ENCODE peak calls at places on chromosomes 11 and 22, in seven cellular contexts. One of them, this sample, is unnamed.

GRCh38 chr11:115129771-115130306 is 374.4 kb downstream of the CADM1 start:
- DNase-seq in coronary artery: no peak
- DNase-seq in Caco-2: no peak
- DNase-seq in uterus: no peak
- DNase-seq in D721Med: no peak
- DNase-seq in epithelial cell of esophagus: no peak
- DNase-seq in heart right ventricle: no peak
- DNase-seq in this sample: no peak

GRCh38 chr11:23765862-23766261 is 731.0 kb upstream of the LUZP2 start:
- DNase-seq in Caco-2: no peak
- DNase-seq in epithelial cell of esophagus: no peak
- DNase-seq in uterus: no peak
- DNase-seq in heart right ventricle: no peak
- DNase-seq in D721Med: no peak
- DNase-seq in coronary artery: no peak
- DNase-seq in this sample: peak

GRCh38 chr22:37630839-37631435 is 8.5 kb upstream of the SH3BP1 start:
- DNase-seq in coronary artery: no peak
- DNase-seq in heart right ventricle: no peak
- DNase-seq in Caco-2: peak
- DNase-seq in uterus: no peak
- DNase-seq in epithelial cell of esophagus: no peak
- DNase-seq in D721Med: no peak
- DNase-seq in this sample: no peak

GRCh38 chr22:29308791-29309262 is 2.4 kb downstream of the GAS2L1 start:
- DNase-seq in uterus: no peak
- DNase-seq in Caco-2: peak
- DNase-seq in heart right ventricle: no peak
- DNase-seq in epithelial cell of esophagus: peak
- DNase-seq in D721Med: no peak
- DNase-seq in coronary artery: peak
- DNase-seq in this sample: peak

GRCh38 chr11:13174090-13174489 is 103.5 kb upstream of the BMAL1 start:
- DNase-seq in heart right ventricle: no peak
- DNase-seq in epithelial cell of esophagus: no peak
- DNase-seq in coronary artery: no peak
- DNase-seq in Caco-2: no peak
- DNase-seq in uterus: no peak
- DNase-seq in D721Med: no peak
- DNase-seq in this sample: no peak

GRCh38 chr22:47189056-47189916 is 426.8 kb downstream of the TBC1D22A start:
- DNase-seq in coronary artery: peak
- DNase-seq in D721Med: no peak
- DNase-seq in Caco-2: peak
- DNase-seq in uterus: peak
- DNase-seq in epithelial cell of esophagus: no peak
- DNase-seq in heart right ventricle: no peak
- DNase-seq in this sample: no peak

GRCh38 chr11:12229450-12230229 is 119.2 kb downstream of the MICAL2 start:
- DNase-seq in coronary artery: no peak
- DNase-seq in D721Med: no peak
- DNase-seq in epithelial cell of esophagus: no peak
- DNase-seq in heart right ventricle: no peak
- DNase-seq in Caco-2: no peak
- DNase-seq in uterus: no peak
- DNase-seq in this sample: no peak

GRCh38 chr22:27283714-27284113 is 517.8 kb downstream of the MN1 start:
- DNase-seq in epithelial cell of esophagus: no peak
- DNase-seq in Caco-2: no peak
- DNase-seq in coronary artery: no peak
- DNase-seq in uterus: no peak
- DNase-seq in D721Med: no peak
- DNase-seq in heart right ventricle: no peak
- DNase-seq in this sample: no peak

GRCh38 chr22:39773976-39774539 is 119.5 kb downstream of the ENTHD1 start:
- DNase-seq in epithelial cell of esophagus: peak
- DNase-seq in coronary artery: no peak
- DNase-seq in heart right ventricle: no peak
- DNase-seq in D721Med: no peak
- DNase-seq in uterus: no peak
- DNase-seq in Caco-2: no peak
- DNase-seq in this sample: no peak

GRCh38 chr22:29039148-29039547 is 22.5 kb downstream of the C22orf31 start:
- DNase-seq in epithelial cell of esophagus: no peak
- DNase-seq in coronary artery: no peak
- DNase-seq in heart right ventricle: no peak
- DNase-seq in uterus: no peak
- DNase-seq in D721Med: no peak
- DNase-seq in Caco-2: peak
- DNase-seq in this sample: no peak

GRCh38 chr11:71116435-71117040 is 135.8 kb downstream of the SHANK2 start:
- DNase-seq in uterus: no peak
- DNase-seq in Caco-2: peak
- DNase-seq in D721Med: no peak
- DNase-seq in epithelial cell of esophagus: no peak
- DNase-seq in coronary artery: no peak
- DNase-seq in heart right ventricle: no peak
- DNase-seq in this sample: no peak

GRCh38 chr11:74780277-74780870 is 31.7 kb downstream of the RNF169 start:
- DNase-seq in uterus: no peak
- DNase-seq in Caco-2: no peak
- DNase-seq in coronary artery: no peak
- DNase-seq in D721Med: no peak
- DNase-seq in heart right ventricle: no peak
- DNase-seq in epithelial cell of esophagus: no peak
- DNase-seq in this sample: peak

GRCh38 chr22:25563757-25564319 is 637 bp upstream of the GRK3 start:
- DNase-seq in uterus: no peak
- DNase-seq in heart right ventricle: no peak
- DNase-seq in Caco-2: no peak
- DNase-seq in epithelial cell of esophagus: peak
- DNase-seq in D721Med: no peak
- DNase-seq in coronary artery: no peak
- DNase-seq in this sample: no peak

GRCh38 chr22:31279327-31279669 is 13.0 kb downstream of the PIK3IP1 start:
- DNase-seq in Caco-2: no peak
- DNase-seq in D721Med: no peak
- DNase-seq in uterus: no peak
- DNase-seq in epithelial cell of esophagus: no peak
- DNase-seq in coronary artery: no peak
- DNase-seq in heart right ventricle: no peak
- DNase-seq in this sample: no peak

GRCh38 chr11:103368151-103368550 is 258.9 kb downstream of the DYNC2H1 start:
- DNase-seq in uterus: no peak
- DNase-seq in D721Med: no peak
- DNase-seq in epithelial cell of esophagus: no peak
- DNase-seq in heart right ventricle: no peak
- DNase-seq in coronary artery: no peak
- DNase-seq in Caco-2: no peak
- DNase-seq in this sample: peak

GRCh38 chr11:2891901-2892214 is 6.3 kb upstream of the CDKN1C start:
- DNase-seq in uterus: peak
- DNase-seq in D721Med: peak
- DNase-seq in coronary artery: no peak
- DNase-seq in Caco-2: peak
- DNase-seq in heart right ventricle: peak
- DNase-seq in epithelial cell of esophagus: no peak
- DNase-seq in this sample: peak

GRCh38 chr11:102757823-102758549 is 22.4 kb downstream of the MMP10 start:
- DNase-seq in uterus: no peak
- DNase-seq in coronary artery: no peak
- DNase-seq in D721Med: no peak
- DNase-seq in Caco-2: no peak
- DNase-seq in heart right ventricle: no peak
- DNase-seq in epithelial cell of esophagus: peak
- DNase-seq in this sample: peak

GRCh38 chr22:31284756-31285155 is 7.5 kb downstream of the PIK3IP1 start:
- DNase-seq in heart right ventricle: no peak
- DNase-seq in uterus: no peak
- DNase-seq in coronary artery: no peak
- DNase-seq in Caco-2: no peak
- DNase-seq in epithelial cell of esophagus: no peak
- DNase-seq in D721Med: no peak
- DNase-seq in this sample: no peak

GRCh38 chr11:66316849-66317251 is at the start of gene CD248:
- DNase-seq in coronary artery: no peak
- DNase-seq in epithelial cell of esophagus: no peak
- DNase-seq in heart right ventricle: peak
- DNase-seq in uterus: peak
- DNase-seq in Caco-2: no peak
- DNase-seq in D721Med: no peak
- DNase-seq in this sample: peak

GRCh38 chr11:90614318-90614717 is 391.5 kb upstream of the CHORDC1 start:
- DNase-seq in heart right ventricle: no peak
- DNase-seq in uterus: no peak
- DNase-seq in coronary artery: no peak
- DNase-seq in epithelial cell of esophagus: no peak
- DNase-seq in Caco-2: no peak
- DNase-seq in D721Med: no peak
- DNase-seq in this sample: no peak

GRCh38 chr11:5210376-5210885 is 9.9 kb upstream of the OR51V1 start:
- DNase-seq in coronary artery: no peak
- DNase-seq in uterus: no peak
- DNase-seq in D721Med: no peak
- DNase-seq in epithelial cell of esophagus: no peak
- DNase-seq in heart right ventricle: no peak
- DNase-seq in Caco-2: no peak
- DNase-seq in this sample: no peak

GRCh38 chr11:5200582-5200981 is at the start of gene OR51V1:
- DNase-seq in Caco-2: no peak
- DNase-seq in heart right ventricle: no peak
- DNase-seq in uterus: no peak
- DNase-seq in D721Med: no peak
- DNase-seq in epithelial cell of esophagus: no peak
- DNase-seq in coronary artery: no peak
- DNase-seq in this sample: no peak

GRCh38 chr11:5203366-5203765 is 2.9 kb upstream of the OR51V1 start:
- DNase-seq in Caco-2: no peak
- DNase-seq in epithelial cell of esophagus: no peak
- DNase-seq in D721Med: no peak
- DNase-seq in uterus: no peak
- DNase-seq in coronary artery: no peak
- DNase-seq in heart right ventricle: no peak
- DNase-seq in this sample: no peak

DNA sequence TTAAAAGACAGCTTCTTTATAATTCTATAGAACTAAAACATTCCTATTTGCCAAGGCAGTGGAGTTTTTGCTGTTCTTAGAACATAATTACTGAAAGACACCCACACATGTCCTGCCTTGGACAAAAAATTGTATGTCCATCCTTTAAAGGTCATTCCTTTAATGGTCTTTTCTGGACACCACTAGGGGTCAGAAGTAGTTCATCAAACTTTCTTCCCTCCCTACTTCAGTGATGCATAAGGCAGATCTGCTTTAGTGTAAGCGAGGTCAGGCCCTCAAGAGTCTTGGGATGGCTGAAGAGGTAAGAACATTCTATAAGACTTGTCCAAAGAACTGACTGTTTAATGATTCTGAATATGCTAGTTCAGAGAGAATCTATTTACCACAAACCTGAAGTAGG is 4.3 kb upstream of the OR51V1 start:
- DNase-seq in uterus: no peak
- DNase-seq in coronary artery: no peak
- DNase-seq in heart right ventricle: no peak
- DNase-seq in D721Med: no peak
- DNase-seq in epithelial cell of esophagus: peak
- DNase-seq in Caco-2: peak
- DNase-seq in this sample: peak
- TF ChIP-seq CTCF in uterus: peak
- TF ChIP-seq CTCF in coronary artery: no peak
- TF ChIP-seq CTCF in heart right ventricle: peak
- TF ChIP-seq CTCF in D721Med: peak
- TF ChIP-seq CTCF in epithelial cell of esophagus: peak
- TF ChIP-seq CTCF in Caco-2: peak
- TF ChIP-seq CTCF in this sample: peak

DNA sequence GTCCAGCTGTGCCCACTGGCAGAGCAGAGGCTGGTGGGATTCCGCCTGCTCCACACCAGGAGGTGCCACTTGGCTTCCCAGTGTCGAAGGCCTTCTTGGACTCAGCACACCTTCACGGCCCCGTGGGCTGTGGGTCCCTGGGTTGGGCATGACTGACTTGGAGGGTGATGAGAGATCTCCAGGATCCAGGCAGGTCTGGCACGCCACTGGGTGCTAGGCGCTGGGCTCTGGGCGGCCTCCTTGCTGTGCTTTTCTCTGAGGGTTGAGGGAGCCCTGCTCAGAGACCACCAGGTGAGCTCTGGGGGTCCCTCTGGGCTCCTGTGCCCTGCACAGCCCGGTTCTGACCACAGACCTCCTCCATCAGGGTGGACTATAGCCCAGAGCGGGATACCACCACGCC is 12.3 kb downstream of the LRP5 start:
- DNase-seq in Caco-2: no peak
- DNase-seq in uterus: no peak
- DNase-seq in coronary artery: no peak
- DNase-seq in D721Med: no peak
- DNase-seq in heart right ventricle: no peak
- DNase-seq in epithelial cell of esophagus: no peak
- DNase-seq in this sample: no peak
- TF ChIP-seq CTCF in Caco-2: no peak
- TF ChIP-seq CTCF in uterus: no peak
- TF ChIP-seq CTCF in coronary artery: no peak
- TF ChIP-seq CTCF in D721Med: no peak
- TF ChIP-seq CTCF in heart right ventricle: no peak
- TF ChIP-seq CTCF in epithelial cell of esophagus: no peak
- TF ChIP-seq CTCF in this sample: no peak

GRCh38 chr11:62926669-62927455 is 5.7 kb upstream of the CHRM1 start:
- DNase-seq in coronary artery: no peak
- DNase-seq in epithelial cell of esophagus: no peak
- DNase-seq in D721Med: no peak
- DNase-seq in heart right ventricle: no peak
- DNase-seq in uterus: no peak
- DNase-seq in Caco-2: no peak
- DNase-seq in this sample: no peak
- TF ChIP-seq CTCF in coronary artery: no peak
- TF ChIP-seq CTCF in epithelial cell of esophagus: no peak
- TF ChIP-seq CTCF in D721Med: no peak
- TF ChIP-seq CTCF in heart right ventricle: no peak
- TF ChIP-seq CTCF in uterus: no peak
- TF ChIP-seq CTCF in Caco-2: no peak
- TF ChIP-seq CTCF in this sample: no peak

DNA sequence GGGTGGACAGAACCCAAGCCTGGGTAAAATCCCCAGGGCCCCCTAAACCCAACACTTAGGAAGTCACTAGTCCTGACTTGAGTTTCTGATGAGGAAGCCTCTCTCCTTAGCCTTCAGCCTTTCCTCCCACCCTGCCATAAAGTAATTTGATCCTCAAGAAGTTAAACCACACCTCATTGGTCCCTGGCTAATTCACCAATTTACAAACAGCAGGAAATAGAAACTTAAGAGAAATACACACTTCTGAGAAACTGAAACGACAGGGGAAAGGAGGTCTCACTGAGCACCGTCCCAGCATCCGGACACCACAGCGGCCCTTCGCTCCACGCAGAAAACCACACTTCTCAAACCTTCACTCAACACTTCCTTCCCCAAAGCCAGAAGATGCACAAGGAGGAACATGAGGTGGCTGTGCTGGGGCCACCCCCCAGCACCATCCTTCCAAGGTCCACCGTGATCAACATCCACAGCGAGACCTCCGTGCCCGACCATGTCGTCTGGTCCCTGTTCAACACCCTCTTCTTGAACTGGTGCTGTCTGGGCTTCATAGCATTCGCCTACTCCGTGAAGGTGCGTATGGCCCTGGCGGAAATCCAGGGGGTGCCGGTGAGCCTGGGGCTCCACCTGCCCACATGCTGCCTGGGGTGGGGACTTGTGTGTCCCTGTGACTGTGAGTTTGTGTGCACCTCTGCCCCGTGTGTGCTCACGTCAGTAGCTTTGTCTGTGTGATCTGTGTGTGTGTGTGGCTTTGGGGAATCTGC is at the start of gene IFITM1:
- DNase-seq in epithelial cell of esophagus: peak
- DNase-seq in Caco-2: peak
- DNase-seq in coronary artery: no peak
- DNase-seq in heart right ventricle: peak
- DNase-seq in uterus: peak
- DNase-seq in D721Med: no peak
- DNase-seq in this sample: peak
- TF ChIP-seq CTCF in epithelial cell of esophagus: no peak
- TF ChIP-seq CTCF in Caco-2: no peak
- TF ChIP-seq CTCF in coronary artery: no peak
- TF ChIP-seq CTCF in heart right ventricle: no peak
- TF ChIP-seq CTCF in uterus: no peak
- TF ChIP-seq CTCF in D721Med: no peak
- TF ChIP-seq CTCF in this sample: no peak